ENCODE peak calls at places on chromosome 11, in five cellular contexts. L is breast epithelium, F is fibroblast of mammary gland, G is fibroblast of pulmonary artery, E is kidney. S is an unnamed sample.

GRCh38 chr11:95337175-95337957 is 106.4 kb upstream of the SESN3 start:
- DNase-seq in E (peak), F (peak), G (peak), L (peak), S (peak)

GRCh38 chr11:58919561-58919960 is 19.7 kb upstream of the GLYATL1 start:
- DNase-seq in L (no peak), E (no peak), G (no peak), F (no peak), S (no peak)

GRCh38 chr11:9254416-9254815 is 10.7 kb downstream of the DENND5A start:
- DNase-seq in E (no peak), F (no peak), G (no peak), L (no peak), S (no peak)

GRCh38 chr11:44955019-44955738 is 4.5 kb upstream of the TP53I11 start:
- DNase-seq in F (peak), L (no peak), E (peak), G (peak), S (no peak)

GRCh38 chr11:67006029-67006884 is 16.7 kb upstream of the SYT12 start:
- DNase-seq in G (peak), E (no peak), F (peak), L (no peak), S (no peak)

GRCh38 chr11:7893792-7894191 is 37.3 kb downstream of the OR10A6 start:
- DNase-seq in G (no peak), F (no peak), L (no peak), E (no peak), S (no peak)

GRCh38 chr11:14418801-14419417 is 59.9 kb upstream of the RRAS2 start:
- DNase-seq in E (no peak), F (peak), G (peak), L (no peak), S (no peak)

GRCh38 chr11:23564370-23564769 is 704.1 kb upstream of the CCDC179 start:
- DNase-seq in L (no peak), F (no peak), G (no peak), E (no peak), S (no peak)

GRCh38 chr11:47507016-47507631 is 45.8 kb downstream of the CELF1 start:
- DNase-seq in G (no peak), E (no peak), L (no peak), F (peak), S (no peak)

GRCh38 chr11:47593492-47593933 is 698 bp downstream of the C1QTNF4 start:
- DNase-seq in G (no peak), E (peak), F (no peak), L (no peak), S (no peak)

GRCh38 chr11:75072582-75072981 is 24.1 kb downstream of the OR2AT4 start:
- DNase-seq in G (no peak), E (no peak), L (no peak), F (no peak), S (no peak)

GRCh38 chr11:75078233-75078632 is 18.4 kb downstream of the OR2AT4 start:
- DNase-seq in G (peak), E (no peak), F (peak), L (no peak), S (no peak)

GRCh38 chr11:75077316-75077715 is 19.4 kb downstream of the OR2AT4 start:
- DNase-seq in F (peak), G (no peak), L (no peak), E (no peak), S (no peak)

GRCh38 chr11:75069473-75069872 is 27.2 kb downstream of the OR2AT4 start:
- DNase-seq in E (no peak), L (no peak), F (no peak), G (no peak), S (no peak)

DNA sequence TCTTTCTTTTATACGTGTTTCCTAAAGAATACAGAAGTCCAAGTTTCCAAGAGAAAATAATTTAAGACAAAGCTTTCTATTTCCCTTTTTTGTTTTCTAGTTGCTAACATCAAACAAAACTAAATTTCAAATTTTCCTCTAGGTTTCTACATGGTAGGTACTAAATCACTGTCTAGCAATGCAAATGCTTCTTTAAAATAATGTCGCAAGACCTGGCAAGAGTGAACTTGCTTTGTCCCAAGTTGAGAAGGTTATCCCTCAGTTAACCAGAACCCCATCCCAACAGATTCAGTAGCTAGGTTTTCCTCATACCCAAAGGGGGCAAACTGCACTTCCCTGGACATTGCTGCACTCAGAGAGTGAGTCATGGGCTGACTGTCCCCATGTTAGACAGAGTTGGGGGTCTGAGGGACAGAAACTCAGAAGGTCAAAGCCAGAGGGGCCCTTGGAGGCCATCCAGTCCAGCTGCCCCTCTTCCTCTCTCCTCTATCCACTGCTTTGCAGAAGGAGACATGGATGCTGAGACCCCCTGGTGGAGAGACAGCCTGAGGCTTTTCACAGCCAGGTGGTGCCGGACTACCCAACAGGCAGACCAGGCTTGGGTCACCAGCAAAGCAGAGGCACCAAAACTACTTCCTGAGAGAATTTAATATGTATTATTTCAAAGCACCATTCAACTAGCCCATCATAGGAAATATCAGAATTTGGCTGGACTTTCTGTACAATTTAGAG is 23.1 kb downstream of the OR2AT4 start:
- DNase-seq in L (no peak), G (no peak), F (no peak), E (no peak), S (no peak)
- TF ChIP-seq CTCF in L (no peak), G (no peak), F (peak), E (no peak), S (no peak)

DNA sequence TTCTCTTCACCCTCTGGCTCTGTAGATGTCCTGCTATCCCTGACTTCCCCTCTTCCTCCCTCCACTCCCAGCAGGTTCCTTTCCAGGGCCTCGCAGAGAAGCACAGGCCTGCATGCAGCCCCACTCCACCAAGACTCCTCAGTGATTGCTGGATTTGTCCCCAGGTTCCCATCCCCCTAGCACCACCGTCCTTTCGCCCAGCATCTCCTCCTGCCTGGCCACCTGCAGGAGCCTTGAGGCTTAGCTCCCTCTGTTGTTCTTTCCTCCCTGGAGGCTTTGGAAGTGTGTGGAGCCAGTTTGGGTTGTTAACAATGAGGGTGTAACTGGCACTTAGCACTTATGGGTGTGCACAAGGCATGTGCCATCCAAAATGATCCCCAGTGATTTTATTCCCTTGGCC is 170.9 kb downstream of the TENM4 start:
- DNase-seq in G (no peak), E (no peak), F (no peak), L (no peak), S (no peak)
- TF ChIP-seq CTCF in G (no peak), E (no peak), F (no peak), L (no peak), S (no peak)

DNA sequence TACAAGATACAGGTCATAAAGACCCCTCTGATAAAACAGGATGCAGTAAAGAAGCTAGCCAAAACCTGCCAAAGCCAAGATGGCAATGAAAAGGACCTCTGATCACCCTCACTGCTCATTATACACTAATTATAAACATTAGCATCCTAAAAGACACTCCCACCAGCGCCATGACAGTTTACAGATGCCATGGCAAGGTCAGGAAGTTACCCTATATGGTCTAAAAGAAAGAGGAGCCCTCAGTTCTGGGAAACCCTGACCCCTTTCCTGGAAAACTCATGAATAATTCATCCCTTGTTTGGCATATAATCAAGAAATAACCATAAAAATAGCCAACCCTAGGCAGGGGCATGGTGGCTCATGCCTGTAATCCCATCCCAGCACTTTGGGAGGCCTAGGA is 12.8 kb upstream of the CAPN5 start:
- DNase-seq in G (no peak), E (no peak), F (no peak), L (no peak), S (no peak)
- TF ChIP-seq CTCF in G (no peak), E (no peak), F (no peak), L (no peak), S (no peak)

DNA sequence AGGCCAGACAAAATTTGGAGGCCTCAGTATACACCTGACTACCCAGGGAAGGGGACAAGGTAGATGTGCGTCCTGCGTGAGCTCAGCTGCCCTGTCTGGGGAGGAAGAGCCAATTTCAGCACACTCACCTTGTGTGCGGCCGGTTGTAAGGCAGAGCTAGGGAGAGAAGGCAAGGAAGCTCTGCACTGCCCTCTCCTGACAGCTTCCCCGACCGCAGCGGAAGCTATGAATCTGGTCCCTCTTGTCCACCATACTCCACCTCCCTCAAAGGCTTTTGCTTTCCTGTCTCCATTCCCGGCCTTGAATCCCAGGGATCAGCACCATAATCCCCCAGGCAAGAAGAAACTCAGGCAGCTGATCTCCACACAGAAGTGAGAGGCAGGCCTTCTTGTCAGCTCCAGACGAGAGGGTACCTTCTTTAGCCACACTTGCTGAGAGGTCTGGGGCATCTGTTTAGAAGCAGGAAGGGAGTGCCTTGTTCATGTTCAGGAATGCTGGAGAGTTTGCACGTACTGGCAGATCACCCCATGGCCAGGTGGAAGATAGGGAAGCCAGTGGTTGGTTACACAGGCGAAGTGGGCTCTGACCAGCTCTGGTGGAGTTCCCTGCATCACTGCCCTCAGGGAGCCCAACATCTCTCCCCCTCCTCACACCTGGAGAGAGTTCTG is 62.5 kb downstream of the FEZ1 start:
- DNase-seq in G (peak), E (no peak), L (no peak), F (peak), S (no peak)
- TF ChIP-seq CTCF in G (peak), E (peak), L (no peak), F (peak), S (peak)

GRCh38 chr11:68325183-68325893 is 12.9 kb downstream of the LRP5 start:
- DNase-seq in F (no peak), G (no peak), E (no peak), L (no peak), S (no peak)
- TF ChIP-seq CTCF in F (no peak), G (no peak), E (no peak), L (no peak), S (no peak)

DNA sequence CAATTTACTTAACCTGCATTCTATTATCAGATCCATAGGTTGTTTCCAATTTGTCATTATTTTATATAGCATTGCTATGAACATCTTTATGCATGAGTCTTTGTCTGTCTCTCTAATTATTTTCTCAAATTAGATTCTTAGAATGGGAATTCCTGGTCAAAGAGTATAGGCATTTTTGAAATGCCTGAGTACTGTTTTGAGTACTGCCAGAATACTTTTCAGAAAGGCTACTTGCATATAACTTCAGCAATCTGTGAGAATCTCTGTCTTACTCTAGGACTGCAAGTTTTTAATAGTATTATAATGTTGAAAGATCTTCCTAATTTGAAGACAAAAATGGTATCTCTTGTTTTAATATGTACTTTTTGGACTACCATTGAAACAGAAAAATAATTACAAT is 56.6 kb downstream of the KCNC1 start:
- DNase-seq in E (no peak), G (no peak), L (no peak), F (no peak), S (no peak)
- TF ChIP-seq CTCF in E (no peak), G (no peak), L (no peak), F (no peak), S (no peak)

GRCh38 chr11:91932151-91932821 is 292.3 kb upstream of the FAT3 start:
- DNase-seq in G (no peak), L (no peak), F (peak), E (peak), S (no peak)

GRCh38 chr11:91935120-91935519 is 289.5 kb upstream of the FAT3 start:
- DNase-seq in L (no peak), F (no peak), E (no peak), G (no peak), S (no peak)
- TF ChIP-seq CTCF in L (no peak), F (no peak), E (no peak), G (no peak), S (no peak)

DNA sequence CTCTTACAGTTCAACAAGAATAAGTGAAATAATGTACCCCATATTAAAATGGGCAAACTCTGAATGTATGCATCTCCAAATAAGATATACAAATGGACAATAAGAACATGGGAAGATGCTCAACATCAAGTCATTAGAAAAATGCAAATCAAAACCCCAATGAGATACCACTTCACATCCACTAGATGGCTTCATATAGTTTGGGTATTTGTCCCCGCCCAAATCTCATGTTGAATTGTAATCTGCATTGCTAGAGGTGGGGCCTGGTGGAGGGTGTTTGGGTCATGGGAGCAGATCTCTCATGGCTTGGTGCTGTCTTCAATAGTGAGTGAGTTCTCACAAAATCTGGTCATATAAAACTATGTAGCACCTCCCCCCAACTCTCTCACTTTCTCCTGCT is 5.7 kb downstream of the MPZL2 start:
- DNase-seq in F (peak), G (no peak), E (no peak), L (no peak), S (no peak)
- TF ChIP-seq CTCF in F (peak), G (peak), E (no peak), L (no peak), S (no peak)

DNA sequence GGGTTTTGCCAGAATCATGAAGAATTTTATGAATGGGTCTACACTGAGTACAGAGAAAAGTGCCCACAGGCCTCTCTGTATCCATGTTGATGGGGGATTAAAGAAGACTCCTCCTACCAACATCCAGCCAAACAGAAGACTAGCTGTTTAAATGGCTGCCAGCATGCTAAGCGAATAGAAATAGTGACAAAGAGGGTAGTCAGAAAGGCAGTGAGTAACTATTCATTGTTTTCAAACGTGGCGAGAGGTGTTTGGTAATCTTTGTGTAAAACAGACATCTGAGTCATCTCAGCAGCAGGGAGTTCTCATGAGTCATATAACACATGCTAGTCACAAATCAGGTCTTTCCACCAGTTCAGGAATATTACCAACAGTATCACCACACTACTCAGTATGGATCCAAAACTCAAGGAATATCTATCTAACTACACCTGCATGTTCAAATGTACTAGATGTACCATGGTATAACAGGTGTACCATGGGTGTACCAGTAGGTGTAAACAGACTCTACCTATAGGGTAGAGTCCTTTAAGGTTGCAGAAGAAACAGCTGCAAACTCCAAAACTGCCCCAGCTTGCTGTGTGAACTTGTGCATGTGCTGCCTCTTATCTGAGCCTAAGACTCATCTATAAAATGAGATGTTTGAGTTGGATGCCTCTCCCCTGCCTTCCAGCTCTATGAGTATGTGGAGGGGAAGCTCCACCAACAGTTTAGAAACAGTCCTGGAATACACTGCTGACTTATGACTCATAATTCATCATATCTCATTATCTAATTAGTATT is 82.0 kb downstream of the SLC1A2 start:
- DNase-seq in L (no peak), G (peak), E (no peak), F (peak), S (no peak)
- TF ChIP-seq CTCF in L (no peak), G (no peak), E (no peak), F (no peak), S (no peak)

DNA sequence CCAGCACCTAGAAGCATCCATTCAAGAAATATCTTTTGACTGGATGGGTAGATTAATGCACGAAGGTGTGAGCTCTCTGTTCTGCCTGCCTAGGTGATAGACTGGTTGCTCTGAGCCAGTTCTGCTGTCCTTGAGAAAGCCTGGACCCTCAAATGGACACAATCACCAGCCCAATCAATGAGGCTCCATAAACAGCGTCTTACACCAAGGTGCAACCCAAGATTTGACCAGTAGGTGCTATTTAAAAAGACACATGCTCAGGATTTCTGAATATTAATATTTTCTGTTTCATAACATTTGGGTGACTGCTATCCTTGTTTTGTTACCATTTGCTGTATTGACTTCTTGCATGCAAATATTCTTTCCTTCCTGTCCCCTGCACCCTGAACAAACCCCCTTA is 39.0 kb downstream of the PAMR1 start:
- DNase-seq in E (no peak), L (no peak), F (no peak), G (no peak), S (no peak)
- TF ChIP-seq CTCF in E (no peak), L (no peak), F (peak), G (peak), S (peak)